ENCODE peak calls at places on chromosomes 16 and 17, in ten cellular contexts. M is left ventricle myocardium superior, V is neural crest cell, N is NCI-H524, R is heart right ventricle, H is KG1, I is ascending aorta, A is EL, B is hippocampal formation, Z is ureter. O is an unnamed sample.

GRCh38 chr16:81765111-81765919 is 13.8 kb upstream of the PLCG2 start:
- DNase-seq in V (no peak), R (no peak), M (no peak), I (no peak), H (no peak), B (no peak), A (no peak), N (no peak), Z (no peak), O (no peak)

GRCh38 chr17:80755650-80756405 is 211.2 kb downstream of the RPTOR start:
- DNase-seq in H (no peak), I (no peak), M (no peak), B (no peak), N (peak; percentile 16), Z (peak; percentile 14), A (no peak), R (no peak), V (no peak), O (no peak)

GRCh38 chr16:78005881-78006280 is 16.5 kb upstream of the CLEC3A start:
- DNase-seq in R (no peak), M (no peak), I (no peak), Z (no peak), N (peak; percentile 12), H (no peak), V (peak; percentile 5), B (no peak), A (peak; percentile 1), O (no peak)

GRCh38 chr17:63963123-63963522 is 9.6 kb downstream of the SCN4A start:
- DNase-seq in B (no peak), R (peak; percentile 75), V (no peak), M (peak; percentile 52), Z (no peak), H (no peak), I (no peak), N (peak; percentile 12), A (no peak), O (no peak)

GRCh38 chr17:55271223-55271571 is 6.4 kb downstream of the HLF start:
- DNase-seq in V (no peak), A (no peak), N (no peak), B (no peak), I (no peak), H (no peak), R (no peak), M (no peak), Z (no peak), O (no peak)

GRCh38 chr17:48513653-48514482 is 16.9 kb downstream of the HOXB1 start:
- DNase-seq in Z (no peak), V (no peak), A (no peak), H (no peak), N (no peak), I (no peak), R (no peak), B (no peak), M (no peak), O (no peak)

GRCh38 chr17:81345211-81346089 is 49.8 kb upstream of the BAHCC1 start:
- DNase-seq in B (peak; percentile 47), I (peak; percentile 94), V (peak; percentile 66), M (peak; percentile 93), A (peak; percentile 90), R (peak; percentile 89), Z (peak; percentile 88), N (peak; percentile 88), H (no peak), O (no peak)

GRCh38 chr17:42027961-42028790 is 8.3 kb downstream of the NKIRAS2 start:
- DNase-seq in M (no peak), Z (no peak), V (no peak), R (no peak), B (no peak), N (peak; percentile 50), H (no peak), A (peak; percentile 28), I (no peak), O (no peak)

GRCh38 chr16:72092832-72093447 is 480 bp downstream of the TXNL4B start:
- DNase-seq in A (peak; percentile 78), N (no peak), Z (no peak), I (no peak), B (peak; percentile 17), R (no peak), M (no peak), V (no peak), H (no peak), O (no peak)

GRCh38 chr17:73952136-73952497 is 251.4 kb upstream of the RPL38 start:
- DNase-seq in N (peak; percentile 77), A (no peak), I (no peak), B (peak; percentile 21), M (no peak), H (no peak), R (no peak), V (peak; percentile 32), Z (no peak), O (no peak)